ENCODE peak calls at places on chromosomes 2 and 18, in four cellular contexts. V is T-helper 9 cell, J is colonic mucosa, S is MM.1S. M is an unnamed sample.

GRCh38 chr2:120769076-120769786 is 33.6 kb downstream of the GLI2 start:
- DNase-seq in V (no peak), J (no peak), S (no peak), M (no peak)

GRCh38 chr2:222038086-222038802 is 260.6 kb downstream of the PAX3 start:
- DNase-seq in V (no peak), J (no peak), S (peak), M (no peak)

GRCh38 chr18:63553117-63553516 is 10.9 kb downstream of the SERPINB12 start:
- DNase-seq in V (no peak), J (no peak), S (no peak), M (peak)

GRCh38 chr2:205411558-205411957 is 270.7 kb upstream of the NRP2 start:
- DNase-seq in V (no peak), J (peak), S (no peak), M (no peak)

GRCh38 chr2:159484537-159484936 is 131.8 kb downstream of the BAZ2B start:
- DNase-seq in V (no peak), J (no peak), S (peak), M (no peak)

GRCh38 chr2:168441214-168441872 is 14.7 kb upstream of the CERS6 start:
- DNase-seq in V (no peak), J (no peak), S (no peak), M (no peak)

GRCh38 chr2:158923641-158924040 is 44.8 kb upstream of the TANC1 start:
- DNase-seq in V (no peak), J (no peak), S (no peak), M (no peak)

GRCh38 chr2:1804251-1804855 is 60.0 kb upstream of the PXDN start:
- DNase-seq in V (no peak), J (no peak), S (no peak), M (peak)

GRCh38 chr2:96869281-96869823 is 528 bp downstream of the SEMA4C start:
- DNase-seq in V (no peak), J (peak), S (no peak), M (peak)

GRCh38 chr2:217932661-217933325 is 70.0 kb downstream of the TNS1 start:
- DNase-seq in V (no peak), J (no peak), S (no peak), M (peak)

GRCh38 chr2:105961599-105962146 is 217.0 kb downstream of the NCK2 start:
- DNase-seq in V (no peak), J (no peak), S (peak), M (no peak)

GRCh38 chr2:46132996-46133395 is 164.2 kb upstream of the EPAS1 start:
- DNase-seq in V (no peak), J (no peak), S (no peak), M (no peak)

GRCh38 chr18:44778788-44779187 is 98.1 kb downstream of the SETBP1 start:
- DNase-seq in V (no peak), J (no peak), S (no peak), M (no peak)

GRCh38 chr2:98522854-98523253 is 78.2 kb downstream of the INPP4A start:
- DNase-seq in V (no peak), J (no peak), S (no peak), M (no peak)

GRCh38 chr2:108825254-108825653 is 38.7 kb downstream of the CCDC138 start:
- DNase-seq in V (no peak), J (no peak), S (no peak), M (no peak)

GRCh38 chr2:241666627-241667400 is 19.8 kb downstream of the DTYMK start:
- DNase-seq in V (no peak), J (no peak), S (no peak), M (no peak)

GRCh38 chr2:138036522-138036921 is 72.2 kb downstream of the HNMT start:
- DNase-seq in V (no peak), J (no peak), S (peak), M (no peak)

GRCh38 chr2:148534416-148535205 is 109.9 kb upstream of the EPC2 start:
- DNase-seq in V (no peak), J (no peak), S (no peak), M (no peak)

GRCh38 chr18:37564796-37565137 is 831 bp downstream of the CELF4 start:
- DNase-seq in V (no peak), J (peak), S (no peak), M (peak)

GRCh38 chr18:63575680-63576079 is 11.5 kb upstream of the SERPINB13 start:
- DNase-seq in V (no peak), J (no peak), S (no peak), M (no peak)

GRCh38 chr18:13246121-13246520 is 27.6 kb downstream of the LDLRAD4 start:
- DNase-seq in V (no peak), J (no peak), S (no peak), M (no peak)

GRCh38 chr2:134280726-134281125 is 26.9 kb downstream of the MGAT5 start:
- DNase-seq in V (no peak), J (no peak), S (no peak), M (no peak)

GRCh38 chr2:225889452-225889851 is 489.9 kb downstream of the NYAP2 start:
- DNase-seq in V (no peak), J (peak), S (peak), M (no peak)